ENCODE peak calls at places on chromosomes 12 and 14, in four cellular contexts. X, U, L and A are unnamed samples.

GRCh38 chr14:99508896-99509629 is 27.9 kb downstream of the CCNK start:
- DNase-seq in L (no peak), X (peak; percentile 8), U (no peak), A (no peak)

GRCh38 chr12:32257695-32258496 is 141.5 kb upstream of the FGD4 start:
- DNase-seq in U (no peak), X (no peak), L (no peak), A (no peak)

GRCh38 chr14:44960146-44960545 is 1.6 kb downstream of the KLHL28 start:
- DNase-seq in U (no peak), L (no peak), X (no peak), A (no peak)

GRCh38 chr12:89059721-89060120 is 292.6 kb downstream of the DUSP6 start:
- DNase-seq in U (no peak), X (no peak), L (no peak), A (no peak)

GRCh38 chr12:96824074-96824837 is 82.8 kb upstream of the NEDD1 start:
- DNase-seq in X (no peak), U (no peak), L (no peak), A (no peak)

GRCh38 chr14:105436891-105437722 is 17.5 kb downstream of the MTA1 start:
- DNase-seq in L (no peak), X (no peak), U (no peak), A (no peak)

GRCh38 chr12:2451025-2451424 is 343.7 kb upstream of the FKBP4 start:
- DNase-seq in X (no peak), U (no peak), L (no peak), A (peak; percentile 20)

GRCh38 chr12:108193922-108194321 is 64.8 kb downstream of the WSCD2 start:
- DNase-seq in X (peak; percentile 62), U (no peak), L (no peak), A (no peak)

GRCh38 chr14:58455593-58456265 is 28.2 kb downstream of the KIAA0586 start:
- DNase-seq in L (no peak), X (peak; percentile 24), U (no peak), A (no peak)

GRCh38 chr12:58463050-58463449 is 457.3 kb downstream of the LRIG3 start:
- DNase-seq in L (no peak), X (no peak), U (no peak), A (no peak)

GRCh38 chr12:100717733-100718067 is 76.9 kb upstream of the ANO4 start:
- DNase-seq in L (no peak), X (no peak), U (no peak), A (no peak)

GRCh38 chr12:58491296-58491695 is 429.0 kb downstream of the LRIG3 start:
- DNase-seq in L (no peak), U (no peak), X (peak; percentile 8), A (peak; percentile 60)

GRCh38 chr14:77663289-77663688 is 44.5 kb downstream of the ALKBH1 start:
- DNase-seq in U (no peak), L (no peak), X (no peak), A (no peak)

GRCh38 chr12:29709056-29709455 is 74.7 kb downstream of the TMTC1 start:
- DNase-seq in L (no peak), X (no peak), U (no peak), A (no peak)

GRCh38 chr12:64995831-64996230 is 125.3 kb downstream of the WIF1 start:
- DNase-seq in L (no peak), X (no peak), U (no peak), A (no peak)

GRCh38 chr14:33668066-33668465 is 282.8 kb downstream of the EGLN3 start:
- DNase-seq in X (no peak), L (no peak), U (no peak), A (no peak)

GRCh38 chr12:127515941-127516340 is 751.0 kb upstream of the TMEM132C start:
- DNase-seq in L (no peak), U (no peak), X (no peak), A (no peak)

GRCh38 chr14:104598039-104598438 is 6.5 kb downstream of the TMEM179 start:
- DNase-seq in X (no peak), U (peak; percentile 4), L (no peak), A (no peak)

GRCh38 chr12:128336506-128336905 is 69.5 kb downstream of the TMEM132C start:
- DNase-seq in U (no peak), X (no peak), L (no peak), A (no peak)

GRCh38 chr12:47577213-47577612 is 128.6 kb downstream of the RPAP3 start:
- DNase-seq in U (no peak), X (no peak), L (no peak), A (no peak)

GRCh38 chr12:89354630-89354931 is 2.3 kb upstream of the DUSP6 start:
- DNase-seq in L (no peak), X (no peak), U (no peak), A (no peak)

GRCh38 chr12:42976620-42977019 is 387.1 kb upstream of the PRICKLE1 start:
- DNase-seq in L (no peak), X (no peak), U (no peak), A (no peak)
- H3K4me3 ChIP-seq in L (no peak overlapping the region), X (no peak overlapping the region), U (no peak overlapping the region), A (no peak overlapping the region)

GRCh38 chr12:63843613-63844390 is 698 bp upstream of the SRGAP1 start:
- DNase-seq in L (peak; percentile 85), X (peak; percentile 97), U (peak; percentile 90), A (peak; percentile 82)

GRCh38 chr12:63845726-63846125 is 1.2 kb downstream of the SRGAP1 start:
- DNase-seq in U (no peak), L (peak; percentile 34), X (peak; percentile 60), A (no peak)

GRCh38 chr12:63844391-63845341 is at the start of gene SRGAP1:
- DNase-seq in U (peak; percentile 75), X (peak; percentile 79), L (peak; percentile 29), A (peak; percentile 41)

GRCh38 chr12:63848450-63848849 is 4.0 kb downstream of the SRGAP1 start:
- DNase-seq in L (no peak), X (no peak), U (no peak), A (no peak)

GRCh38 chr12:63846249-63846967 is 1.9 kb downstream of the SRGAP1 start:
- DNase-seq in X (no peak), U (no peak), L (no peak), A (no peak)
- H3K4me3 ChIP-seq in X (peak overlapping the region; percentile 75), U (peak overlapping the region; percentile 93), L (peak overlapping the region; percentile 88), A (peak overlapping the region; percentile 94)

GRCh38 chr12:9667403-9667802 is 2.1 kb upstream of the CLEC2D start:
- DNase-seq in X (no peak), U (no peak), L (no peak), A (no peak)
- H3K4me3 ChIP-seq in X (no peak overlapping the region), U (no peak overlapping the region), L (no peak overlapping the region), A (no peak overlapping the region)

GRCh38 chr14:85535916-85536834 is 6.2 kb downstream of the FLRT2 start:
- DNase-seq in U (no peak), L (no peak), X (peak; percentile 64), A (no peak)
- H3K4me3 ChIP-seq in U (peak overlapping the region; percentile 73), L (peak overlapping the region; percentile 10), X (peak overlapping the region; percentile 71), A (peak overlapping the region; percentile 32)

GRCh38 chr14:63745858-63746425 is 18.1 kb upstream of the SGPP1 start:
- DNase-seq in U (no peak), L (no peak), X (no peak), A (no peak)
- H3K4me3 ChIP-seq in U (no peak overlapping the region), L (no peak overlapping the region), X (no peak overlapping the region), A (no peak overlapping the region)

GRCh38 chr12:54020587-54020969 is 7.7 kb upstream of the HOXC6 start:
- DNase-seq in X (no peak), U (no peak), L (no peak), A (no peak)

GRCh38 chr12:54018608-54018984 is 9.6 kb upstream of the HOXC6 start:
- DNase-seq in L (no peak), U (no peak), X (no peak), A (no peak)

GRCh38 chr12:54021006-54021405 is 7.2 kb upstream of the HOXC6 start:
- DNase-seq in X (no peak), U (no peak), L (no peak), A (no peak)

GRCh38 chr12:54019111-54019811 is 9.0 kb upstream of the HOXC6 start:
- DNase-seq in L (no peak), X (no peak), U (no peak), A (no peak)

GRCh38 chr12:54019924-54020586 is 8.2 kb upstream of the HOXC6 start:
- DNase-seq in X (no peak), L (no peak), U (no peak), A (no peak)
- H3K4me3 ChIP-seq in X (no peak overlapping the region), L (peak overlapping the region; percentile 38), U (peak overlapping the region; percentile 40), A (peak overlapping the region; percentile 78)

GRCh38 chr14:92323031-92323915 is at the start of gene SLC24A4:
- DNase-seq in X (peak; percentile 26), U (no peak), L (no peak), A (no peak)
- H3K4me3 ChIP-seq in X (no peak within 1 kb of the TSS), U (peak within 1 kb of the TSS; percentile 62), L (no peak within 1 kb of the TSS), A (peak within 1 kb of the TSS; percentile 24)

DNA sequence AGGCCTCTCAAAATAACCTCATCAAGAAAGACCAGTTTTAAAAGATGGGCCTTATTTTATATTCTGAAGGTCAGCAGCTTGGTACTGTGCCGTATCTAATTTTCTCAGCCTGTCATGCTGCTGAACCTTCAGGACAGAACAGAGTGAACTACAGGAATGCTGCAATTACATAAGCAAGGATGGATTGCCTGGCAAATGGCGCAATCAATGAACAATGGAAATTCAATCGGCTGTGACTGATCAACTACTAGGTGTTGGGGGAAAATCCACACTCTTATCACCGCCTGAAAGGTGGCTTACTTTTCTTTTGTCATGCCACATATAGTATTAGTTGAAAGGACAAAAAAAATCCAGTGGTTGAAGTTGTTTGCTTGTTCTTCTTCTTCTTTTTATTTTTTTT is 8.5 kb downstream of the ACSS3 start:
- DNase-seq in X (peak; percentile 28), U (no peak), L (no peak), A (no peak)
- H3K4me3 ChIP-seq in X (no peak overlapping the region), U (peak overlapping the region; percentile 18), L (no peak overlapping the region), A (no peak overlapping the region)